ENCODE peak calls at places on chromosomes 6 and 20, in four cellular contexts. H is HepG2, Z is GM12878, I is H1. V is an unnamed sample.

GRCh38 chr20:42577193-42577592 is 612.5 kb downstream of the PTPRT start:
- DNase-seq in I (no peak), H (no peak), Z (no peak), V (no peak)

GRCh38 chr6:26536571-26537159 is 1.5 kb upstream of the HMGN4 start:
- DNase-seq in Z (no peak), I (no peak), H (peak), V (no peak)

GRCh38 chr6:158793432-158793831 is 25.7 kb downstream of the EZR start:
- DNase-seq in Z (no peak), I (no peak), H (peak), V (peak)

GRCh38 chr20:63781181-63781580 is 41.6 kb downstream of the SLC2A4RG start:
- DNase-seq in I (no peak), H (no peak), Z (no peak), V (no peak)

GRCh38 chr20:47139934-47140333 is 216.6 kb downstream of the ZMYND8 start:
- DNase-seq in H (peak), I (no peak), Z (no peak), V (no peak)

GRCh38 chr6:57310817-57311157 is 6.6 kb upstream of the PRIM2 start:
- DNase-seq in H (no peak), I (no peak), Z (no peak), V (no peak)

GRCh38 chr6:44727651-44728630 is 340.4 kb downstream of the CDC5L start:
- DNase-seq in I (no peak), Z (no peak), H (no peak), V (no peak)

GRCh38 chr20:36519944-36520343 is 21.4 kb upstream of the MYL9 start:
- DNase-seq in H (no peak), Z (no peak), I (no peak), V (no peak)

GRCh38 chr6:16776394-16777017 is 15.2 kb upstream of the ATXN1 start:
- DNase-seq in I (no peak), Z (no peak), H (no peak), V (no peak)

GRCh38 chr6:135880066-135880972 is 28.8 kb downstream of the PDE7B start:
- DNase-seq in I (no peak), Z (peak), H (no peak), V (no peak)

GRCh38 chr6:85865665-85866372 is 223.1 kb upstream of the SYNCRIP start:
- DNase-seq in Z (no peak), I (no peak), H (peak), V (peak)

GRCh38 chr6:65933390-65933789 is 226.4 kb upstream of the EYS start:
- DNase-seq in H (no peak), I (no peak), Z (no peak), V (no peak)

GRCh38 chr6:168713839-168714238 is 272.9 kb downstream of the SMOC2 start:
- DNase-seq in I (no peak), Z (no peak), H (peak), V (no peak)

GRCh38 chr6:148682252-148682651 is 64.6 kb upstream of the UST start:
- DNase-seq in Z (no peak), I (no peak), H (no peak), V (no peak)

GRCh38 chr6:7150381-7151064 is 42.8 kb downstream of the RREB1 start:
- DNase-seq in Z (no peak), H (no peak), I (no peak), V (no peak)

GRCh38 chr6:135521431-135521830 is 23.9 kb upstream of the AHI1 start:
- DNase-seq in Z (no peak), I (no peak), H (no peak), V (no peak)

GRCh38 chr6:139539852-139540251 is 165.4 kb upstream of the CITED2 start:
- DNase-seq in Z (no peak), I (no peak), H (peak), V (peak)

GRCh38 chr6:85714893-85715530 is 72.3 kb upstream of the SYNCRIP start:
- DNase-seq in I (no peak), H (no peak), Z (no peak), V (no peak)

GRCh38 chr6:40066372-40066771 is 132.1 kb upstream of the MOCS1 start:
- DNase-seq in Z (no peak), H (no peak), I (no peak), V (no peak)

DNA sequence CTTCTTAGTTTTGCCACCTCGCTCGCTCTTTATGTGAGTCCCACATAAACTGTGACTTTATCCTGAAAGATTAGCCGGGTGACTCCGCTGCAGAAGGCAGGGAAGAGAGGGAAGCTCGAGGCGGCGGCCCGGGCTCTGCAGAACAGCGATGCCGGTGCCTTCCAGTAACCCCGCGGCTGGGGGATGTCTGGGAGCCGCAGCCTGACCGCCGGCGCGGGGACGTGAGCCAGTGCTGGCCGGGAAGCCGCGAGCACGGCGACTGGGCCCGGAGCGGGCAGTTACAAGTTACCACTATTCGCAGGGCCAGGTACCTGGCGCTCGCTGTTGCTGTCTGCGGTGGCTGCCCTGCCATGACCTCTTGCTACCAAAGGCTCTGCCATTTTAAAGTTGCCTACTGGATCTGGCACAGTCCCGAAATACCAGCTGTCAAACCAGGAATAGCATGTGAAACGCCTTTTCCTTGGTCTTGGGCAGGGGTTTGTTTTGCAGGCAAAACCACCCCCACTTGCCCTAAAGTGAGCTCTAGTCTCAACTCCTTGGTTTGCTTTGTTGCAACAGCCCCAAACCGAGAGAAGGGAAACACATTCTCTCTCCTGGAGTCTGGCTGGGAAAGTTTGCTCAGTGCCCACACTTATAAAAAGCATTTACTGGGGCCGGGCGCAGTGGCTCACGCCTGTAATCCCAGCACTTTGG is 124.0 kb upstream of the SLC2A12 start:
- DNase-seq in H (no peak), Z (no peak), I (peak), V (no peak)
- TF ChIP-seq SUZ12 in H (no peak), Z (no peak), I (no peak), V (no peak)

DNA sequence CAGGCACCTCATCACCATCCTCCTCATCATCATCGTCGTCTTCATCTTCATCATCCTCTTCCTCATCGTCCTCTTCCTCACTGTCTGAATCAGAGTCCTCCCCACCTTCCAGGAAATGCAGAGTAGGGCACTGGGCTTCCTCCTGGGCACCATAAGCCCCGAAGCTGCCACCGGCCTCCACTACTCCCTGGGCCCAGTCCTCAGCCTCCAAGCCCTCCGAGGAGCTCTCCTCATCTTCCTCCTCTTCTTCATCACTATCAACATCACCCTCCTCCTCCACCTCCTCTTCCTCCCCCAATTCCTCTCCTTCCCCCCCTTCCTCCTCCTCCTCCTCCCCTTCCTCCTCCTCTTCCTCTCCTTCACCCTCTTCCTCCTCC is 1.7 kb downstream of the CENPB start:
- DNase-seq in Z (no peak), H (no peak), I (no peak), V (no peak)
- H3K9ac ChIP-seq in Z (no peak), H (no peak), I (no peak), V (no peak)

GRCh38 chr6:107066697-107067659 is 39.0 kb downstream of the MTRES1 start:
- DNase-seq in Z (no peak), H (no peak), I (no peak), V (no peak)
- TF ChIP-seq SUZ12 in Z (no peak), H (no peak), I (no peak), V (no peak)

GRCh38 chr6:110877569-110877968 is 3.0 kb downstream of the AMD1 start:
- DNase-seq in H (no peak), Z (no peak), I (no peak), V (no peak)
- H3K9ac ChIP-seq in H (peak), Z (peak), I (peak), V (peak)

V was measured in NT2/D1.